ENCODE peak calls at places on chromosomes 16 and 17, in eight cellular contexts. Y is nephron progenitor cell; D is activated naive CD4-positive, alpha-beta T cell; B is A673; T is activated T-cell treated with anti-CD3 and anti-CD28 coated beads, Interleukin-2, amount 50 U/mL, for 48 hours; X is left cardiac atrium; J is NCI-H345; N is heart right ventricle. S is an unnamed sample.

GRCh38 chr16:87864331-87864989 is 4.8 kb downstream of the SLC7A5 start:
- DNase-seq in Y (no peak), D (no peak), B (no peak), T (no peak), X (no peak), J (no peak), N (no peak), S (no peak)

GRCh38 chr17:40558651-40559015 is 6.6 kb downstream of the CCR7 start:
- DNase-seq in Y (no peak), D (no peak), B (no peak), T (peak; percentile 17), X (no peak), J (no peak), N (no peak), S (no peak)

GRCh38 chr16:17416461-17417221 is 54.1 kb downstream of the XYLT1 start:
- DNase-seq in Y (peak; percentile 40), D (peak; percentile 34), B (no peak), T (peak; percentile 72), X (peak; percentile 31), J (no peak), N (no peak), S (no peak)

GRCh38 chr17:48746916-48747444 is 18.4 kb upstream of the HOXB13 start:
- DNase-seq in Y (no peak), D (no peak), B (no peak), T (no peak), X (no peak), J (no peak), N (no peak), S (no peak)

GRCh38 chr17:45919136-45919535 is 24.8 kb downstream of the MAPT start:
- DNase-seq in Y (no peak), D (no peak), B (no peak), T (no peak), X (no peak), J (no peak), N (no peak), S (no peak)

GRCh38 chr16:67311607-67312449 is 14.7 kb downstream of the KCTD19 start:
- DNase-seq in Y (no peak), D (no peak), B (peak; percentile 31), T (peak; percentile 86), X (peak; percentile 70), J (no peak), N (peak; percentile 31), S (no peak)

GRCh38 chr17:80709090-80709695 is 164.6 kb downstream of the RPTOR start:
- DNase-seq in Y (no peak), D (no peak), B (peak; percentile 33), T (no peak), X (no peak), J (no peak), N (no peak), S (no peak)

GRCh38 chr16:31695667-31696066 is 168.0 kb downstream of the AHSP start:
- DNase-seq in Y (no peak), D (no peak), B (peak; percentile 10), T (no peak), X (no peak), J (peak; percentile 55), N (no peak), S (no peak)

GRCh38 chr17:21352221-21352980 is 23.8 kb upstream of the KCNJ12 start:
- DNase-seq in Y (no peak), D (no peak), B (no peak), T (no peak), X (no peak), J (no peak), N (no peak), S (no peak)

S was measured in NCI-H774.